ENCODE peak calls at places on chromosomes 11 and 22, in nine cellular contexts. H is H4; T is stimulated activated CD4-positive, alpha-beta T cell treated with anti-CD3 and anti-CD28 coated beads, Interleukin-4, amount 100 ng/mL, for 1 hour; W is Peyer's patch; B is mammary epithelial cell; G is astrocyte of the cerebellum; S is chondrocyte; Z is AG08395; N is NCI-H2081 treated with DMSO at 0.1 percent for 48 hours. I is an unnamed sample.

GRCh38 chr11:699753-700152 is 4.1 kb downstream of the TMEM80 start:
- DNase-seq in B (no peak), G (no peak), H (no peak), T (no peak), W (no peak), Z (no peak), N (no peak), S (no peak), I (no peak)

GRCh38 chr11:36699271-36699670 is 101.2 kb upstream of the RAG2 start:
- DNase-seq in T (no peak), H (no peak), B (peak; percentile 42), W (no peak), G (no peak), S (no peak), Z (no peak), N (no peak), I (no peak)

GRCh38 chr11:59572091-59572490 is 43.5 kb downstream of the OSBP start:
- DNase-seq in Z (no peak), H (no peak), W (no peak), N (no peak), S (no peak), T (no peak), B (no peak), G (no peak), I (no peak)

GRCh38 chr11:32438883-32439487 is 3.6 kb upstream of the WT1 start:
- DNase-seq in B (no peak), H (no peak), N (no peak), S (no peak), G (no peak), W (no peak), T (no peak), Z (no peak), I (no peak)

GRCh38 chr11:133306019-133306418 is 226.3 kb downstream of the OPCML start:
- DNase-seq in N (no peak), G (no peak), H (no peak), W (no peak), T (no peak), Z (no peak), S (no peak), B (peak; percentile 1), I (no peak)

GRCh38 chr11:35178067-35178805 is 39.3 kb downstream of the CD44 start:
- DNase-seq in N (no peak), G (no peak), T (no peak), H (no peak), Z (no peak), S (no peak), B (no peak), W (no peak), I (no peak)

GRCh38 chr22:17906978-17907730 is 117.2 kb downstream of the MICAL3 start:
- DNase-seq in G (no peak), W (no peak), T (no peak), B (no peak), H (no peak), N (no peak), S (no peak), Z (no peak), I (no peak)

GRCh38 chr11:3854660-3854976 is 846 bp upstream of the STIM1 start:
- DNase-seq in S (no peak), G (no peak), Z (no peak), B (no peak), W (no peak), N (no peak), H (no peak), T (no peak), I (no peak)

GRCh38 chr11:27864046-27865025 is 164.1 kb upstream of the BDNF start:
- DNase-seq in S (no peak), W (no peak), H (no peak), N (no peak), B (no peak), G (no peak), T (no peak), Z (no peak), I (no peak)

GRCh38 chr11:17986007-17986710 is 26.7 kb downstream of the SERGEF start:
- DNase-seq in N (no peak), W (no peak), B (peak; percentile 82), T (no peak), G (peak; percentile 65), H (peak; percentile 27), Z (peak; percentile 86), S (no peak), I (no peak)

GRCh38 chr11:123151366-123151765 is 43.7 kb downstream of the CLMP start:
- DNase-seq in H (no peak), Z (no peak), W (no peak), G (no peak), T (no peak), S (no peak), N (no peak), B (no peak), I (no peak)

GRCh38 chr11:8671242-8671641 is 11.2 kb downstream of the TRIM66 start:
- DNase-seq in W (no peak), B (peak; percentile 91), H (peak; percentile 75), G (peak; percentile 95), S (no peak), Z (peak; percentile 93), N (no peak), T (no peak), I (no peak)

GRCh38 chr11:96044311-96044710 is 120.4 kb upstream of the MTMR2 start:
- DNase-seq in G (no peak), S (no peak), H (no peak), Z (no peak), W (no peak), N (no peak), B (no peak), T (no peak), I (no peak)

I was measured in activated T-helper 1 cell treated with anti-CD3 and anti-CD28 coated beads, Interleukin-2, amount 50 U/mL, for 16 hours.